ENCODE peak calls at places on chromosomes 11 and 22, in five cellular contexts. W is A549, A is tibial nerve, F is HCT116, R is IMR-90. H is an unnamed sample.

GRCh38 chr11:9953994-9954626 is 290.2 kb downstream of the SWAP70 start:
- DNase-seq in R (peak), W (peak), F (no peak), A (no peak), H (no peak)

GRCh38 chr22:24247011-24247507 is 2.2 kb upstream of the GGT5 start:
- DNase-seq in F (no peak), A (no peak), R (peak), W (no peak), H (no peak)

GRCh38 chr22:44755956-44756361 is 3.6 kb downstream of the ARHGAP8 start:
- DNase-seq in W (no peak), R (no peak), A (no peak), F (peak), H (no peak)

GRCh38 chr22:45785458-45785857 is 113.8 kb downstream of the ATXN10 start:
- DNase-seq in R (peak), W (peak), A (no peak), F (no peak), H (no peak)

GRCh38 chr11:57762235-57762866 is 749 bp downstream of the CTNND1 start:
- DNase-seq in F (no peak), R (no peak), A (no peak), W (no peak), H (peak)

GRCh38 chr11:14413307-14414072 is 54.5 kb upstream of the RRAS2 start:
- DNase-seq in A (no peak), F (no peak), W (peak), R (peak), H (peak)

GRCh38 chr11:70542406-70542805 is 144.1 kb downstream of the CTTN start:
- DNase-seq in A (no peak), F (no peak), R (no peak), W (no peak), H (no peak)

GRCh38 chr11:119635776-119636175 is 93.2 kb downstream of the NECTIN1 start:
- DNase-seq in W (no peak), F (no peak), A (no peak), R (no peak), H (no peak)

GRCh38 chr11:79466411-79466810 is 25.6 kb upstream of the TENM4 start:
- DNase-seq in A (no peak), W (no peak), F (no peak), R (peak), H (no peak)

GRCh38 chr11:111320728-111321568 is 22.6 kb downstream of the POU2AF3 start:
- DNase-seq in A (no peak), F (no peak), R (no peak), W (no peak), H (no peak)

GRCh38 chr22:37233751-37234631 is 10.1 kb downstream of the RAC2 start:
- DNase-seq in W (no peak), R (no peak), F (no peak), A (no peak), H (no peak)

GRCh38 chr22:46010951-46011626 is 34.1 kb upstream of the WNT7B start:
- DNase-seq in R (no peak), W (no peak), A (no peak), F (no peak), H (peak)

GRCh38 chr11:28903716-28904115 is 795.5 kb downstream of the METTL15 start:
- DNase-seq in R (peak), F (no peak), W (no peak), A (no peak), H (no peak)

GRCh38 chr11:21909145-21909544 is 283.7 kb upstream of the ANO5 start:
- DNase-seq in A (no peak), W (peak), R (no peak), F (no peak), H (no peak)

GRCh38 chr11:134754823-134755198 is 342.8 kb upstream of the B3GAT1 start:
- DNase-seq in W (no peak), R (no peak), A (no peak), F (no peak), H (no peak)

GRCh38 chr11:45669146-45669545 is 3.7 kb upstream of the CHST1 start:
- DNase-seq in W (no peak), F (no peak), R (no peak), A (no peak), H (no peak)

GRCh38 chr11:72224587-72225410 is at the start of gene INPPL1:
- DNase-seq in R (no peak), F (no peak), W (no peak), A (no peak), H (peak)
- TF ChIP-seq POLR2A in R (no peak), F (no peak), W (peak), A (no peak), H (no peak)

GRCh38 chr22:29553391-29554224 is at the start of gene THOC5:
- DNase-seq in F (peak), A (peak), R (peak), W (peak), H (peak)
- TF ChIP-seq POLR2A in F (no peak), A (peak), R (peak), W (peak), H (no peak)

DNA sequence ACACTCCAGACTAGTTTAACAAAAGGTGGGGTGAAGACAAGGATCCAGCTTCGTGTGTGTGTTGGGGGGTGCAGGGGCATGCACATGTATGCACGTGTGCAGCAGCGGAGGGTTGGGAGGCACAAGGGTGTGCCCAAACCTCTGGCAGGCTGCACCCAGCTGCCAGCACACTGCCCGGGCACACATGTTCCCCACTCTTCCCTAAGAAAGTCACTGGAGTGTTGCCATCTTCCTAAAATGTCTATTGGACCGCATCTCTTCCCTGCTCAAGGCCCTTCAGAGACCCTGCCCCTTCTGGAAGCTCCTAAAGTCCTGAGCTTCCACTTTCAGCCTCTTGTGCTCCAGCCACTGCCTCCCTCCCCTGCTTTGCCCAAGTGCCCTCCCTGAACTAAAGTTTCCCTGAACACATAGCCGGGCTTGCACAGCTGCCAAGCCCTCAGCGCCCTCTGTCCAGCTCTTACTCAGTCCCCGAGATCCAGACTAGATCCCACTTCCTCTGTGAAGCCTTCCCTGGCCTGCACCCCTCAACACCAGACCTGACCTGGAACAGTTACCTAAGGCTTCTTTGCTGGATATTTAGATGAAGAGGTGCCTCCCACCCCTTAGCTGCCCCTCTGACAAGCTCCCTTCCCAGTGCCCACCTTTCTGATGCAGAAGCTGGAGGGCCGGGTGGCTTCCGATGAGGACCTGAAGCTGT is 6.0 kb downstream of the CFL1 start:
- DNase-seq in F (no peak), A (no peak), R (no peak), W (no peak), H (no peak)
- TF ChIP-seq POLR2A in F (no peak), A (no peak), R (peak), W (no peak), H (no peak)

GRCh38 chr11:1241706-1242105 is 18.8 kb downstream of the MUC5B start:
- DNase-seq in A (no peak), F (no peak), W (no peak), R (no peak), H (no peak)

GRCh38 chr11:1238767-1239595 is 16.1 kb downstream of the MUC5B start:
- DNase-seq in W (no peak), A (no peak), R (no peak), F (no peak), H (no peak)

GRCh38 chr11:1237851-1238250 is 15.0 kb downstream of the MUC5B start:
- DNase-seq in F (no peak), R (no peak), A (no peak), W (no peak), H (no peak)

GRCh38 chr11:1240771-1241170 is 17.9 kb downstream of the MUC5B start:
- DNase-seq in F (no peak), W (no peak), R (no peak), A (no peak), H (no peak)

DNA sequence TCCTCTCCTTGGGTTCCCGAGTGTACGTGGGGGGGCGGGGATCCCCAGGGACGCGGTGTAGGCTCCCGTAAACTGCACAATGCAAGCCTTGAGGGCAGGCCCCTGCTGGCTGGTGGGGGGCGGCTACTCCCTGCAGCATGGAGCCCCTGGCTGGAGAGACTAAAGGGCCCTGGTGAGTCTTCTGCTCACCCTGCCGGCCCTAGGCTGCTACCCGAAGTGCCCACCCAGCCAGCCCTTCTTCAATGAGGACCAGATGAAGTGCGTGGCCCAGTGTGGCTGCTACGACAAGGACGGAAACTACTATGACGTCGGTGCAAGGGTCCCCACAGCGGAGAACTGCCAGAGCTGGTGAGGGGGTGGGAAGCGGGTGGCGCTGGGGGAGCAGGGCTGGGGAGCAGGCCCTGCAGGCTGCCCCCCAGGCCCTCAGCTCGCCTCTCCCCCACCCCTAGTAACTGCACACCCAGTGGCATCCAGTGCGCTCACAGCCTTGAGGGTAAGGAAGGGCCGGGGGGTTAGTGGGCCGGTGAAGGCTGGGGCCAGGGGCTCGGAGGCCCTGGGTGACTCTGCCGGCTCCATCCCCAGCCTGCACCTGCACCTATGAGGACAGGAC is 16.8 kb downstream of the MUC5B start:
- DNase-seq in W (no peak), R (no peak), F (no peak), A (no peak), H (no peak)
- TF ChIP-seq POLR2A in W (no peak), R (no peak), F (no peak), A (no peak), H (no peak)

DNA sequence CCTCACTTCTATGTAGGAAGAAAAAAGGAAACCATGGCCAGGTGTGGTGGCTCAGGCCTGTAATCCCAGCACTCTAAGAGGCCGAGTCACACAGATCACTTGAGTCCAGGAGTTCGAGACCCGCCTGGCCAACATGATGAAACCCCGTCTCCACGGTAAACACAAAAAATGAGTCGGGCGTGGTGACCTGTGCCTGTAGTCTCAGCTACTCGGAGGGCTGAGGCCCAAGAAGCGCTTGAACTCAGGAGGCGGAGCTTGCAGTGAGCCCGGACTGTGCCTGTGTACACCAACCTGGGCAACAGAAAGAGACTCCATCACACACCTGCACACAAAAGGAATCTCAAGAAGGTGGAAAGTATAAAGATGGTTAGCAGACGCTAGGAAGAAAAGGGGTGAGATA is 17.7 kb downstream of the DEFB131B start:
- DNase-seq in F (no peak), A (no peak), W (no peak), R (no peak), H (no peak)
- TF ChIP-seq POLR2A in F (no peak), A (no peak), W (no peak), R (no peak), H (no peak)

DNA sequence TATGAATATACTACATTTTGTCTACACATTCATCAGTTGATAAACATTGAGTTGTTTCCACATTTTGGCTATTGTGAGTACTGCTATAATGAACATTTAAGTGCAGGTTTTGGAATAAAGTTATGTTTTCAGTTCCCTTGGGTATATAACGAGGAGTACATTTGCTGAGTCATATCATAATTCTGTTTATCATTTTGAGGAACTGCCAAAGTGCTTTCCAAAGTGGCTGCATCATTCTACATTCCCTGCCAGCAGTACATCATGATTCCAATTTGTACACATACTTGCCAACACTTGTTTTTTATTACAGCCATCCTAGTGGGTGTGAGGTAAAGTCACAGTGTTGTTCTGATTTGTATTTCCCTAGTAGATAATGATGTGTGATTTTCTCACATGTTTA is 1458.6 kb upstream of the TENM4 start:
- DNase-seq in W (no peak), A (no peak), F (no peak), R (no peak), H (no peak)
- TF ChIP-seq POLR2A in W (no peak), A (no peak), F (no peak), R (no peak), H (no peak)

GRCh38 chr11:62546244-62546936 is at the start of gene AHNAK:
- DNase-seq in R (peak), W (peak), A (peak), F (no peak), H (peak)
- TF ChIP-seq POLR2A in R (peak), W (peak), A (peak), F (peak), H (peak)

H was measured in uterus.